ENCODE peak calls at places on chromosomes 16 and 17, in four cellular contexts. One of them, this sample, is unnamed.
A peak's percentile ranks its signal among the peaks of the same experiment; 100 is the strongest.

GRCh38 chr16:2285731-2286191 is 17.8 kb upstream of the RNPS1 start:
- DNase-seq in esophagus squamous epithelium: no peak
- DNase-seq in psoas muscle: no peak
- DNase-seq in GM23338: no peak
- DNase-seq in this sample: no peak

GRCh38 chr16:56101480-56101879 is 89.8 kb upstream of the GNAO1 start:
- DNase-seq in esophagus squamous epithelium: no peak
- DNase-seq in GM23338: no peak
- DNase-seq in psoas muscle: no peak
- DNase-seq in this sample: no peak

GRCh38 chr16:89170346-89171215 is 967 bp upstream of the CDH15 start:
- DNase-seq in psoas muscle: peak; percentile 63
- DNase-seq in GM23338: peak; percentile 91
- DNase-seq in esophagus squamous epithelium: no peak
- DNase-seq in this sample: no peak

GRCh38 chr16:85975421-85976100 is 76.6 kb downstream of the IRF8 start:
- DNase-seq in psoas muscle: no peak
- DNase-seq in esophagus squamous epithelium: no peak
- DNase-seq in GM23338: peak; percentile 11
- DNase-seq in this sample: no peak

GRCh38 chr17:72099919-72100318 is 20.9 kb upstream of the SOX9 start:
- DNase-seq in psoas muscle: no peak
- DNase-seq in GM23338: no peak
- DNase-seq in esophagus squamous epithelium: no peak
- DNase-seq in this sample: no peak

GRCh38 chr16:85234310-85235235 is 122.3 kb upstream of the CIBAR2 start:
- DNase-seq in esophagus squamous epithelium: no peak
- DNase-seq in psoas muscle: peak; percentile 76
- DNase-seq in GM23338: peak; percentile 97
- DNase-seq in this sample: no peak

GRCh38 chr17:80826955-80827645 is 164.5 kb upstream of the CHMP6 start:
- DNase-seq in psoas muscle: peak; percentile 92
- DNase-seq in GM23338: no peak
- DNase-seq in esophagus squamous epithelium: no peak
- DNase-seq in this sample: no peak

GRCh38 chr16:86353185-86353584 is 157.1 kb upstream of the FOXF1 start:
- DNase-seq in psoas muscle: no peak
- DNase-seq in GM23338: no peak
- DNase-seq in esophagus squamous epithelium: no peak
- DNase-seq in this sample: no peak

GRCh38 chr17:75390982-75391381 is 14.5 kb downstream of the GRB2 start:
- DNase-seq in psoas muscle: no peak
- DNase-seq in esophagus squamous epithelium: no peak
- DNase-seq in GM23338: no peak
- DNase-seq in this sample: no peak

GRCh38 chr17:75238684-75239191 is 22.7 kb downstream of the GGA3 start:
- DNase-seq in esophagus squamous epithelium: no peak
- DNase-seq in GM23338: peak; percentile 88
- DNase-seq in psoas muscle: peak; percentile 81
- DNase-seq in this sample: no peak

GRCh38 chr16:70430667-70431536 is 8.0 kb downstream of the ST3GAL2 start:
- DNase-seq in psoas muscle: no peak
- DNase-seq in GM23338: peak; percentile 78
- DNase-seq in esophagus squamous epithelium: no peak
- DNase-seq in this sample: peak; percentile 95

GRCh38 chr17:35479271-35479670 is 30.7 kb upstream of the SLFN13 start:
- DNase-seq in psoas muscle: no peak
- DNase-seq in GM23338: no peak
- DNase-seq in esophagus squamous epithelium: no peak
- DNase-seq in this sample: no peak

GRCh38 chr16:58299757-58300349 is 5.0 kb upstream of the PRSS54 start:
- DNase-seq in esophagus squamous epithelium: no peak
- DNase-seq in psoas muscle: no peak
- DNase-seq in GM23338: peak; percentile 80
- DNase-seq in this sample: no peak

GRCh38 chr16:71895679-71896385 is 501 bp downstream of the IST1 start:
- DNase-seq in GM23338: peak; percentile 50
- DNase-seq in esophagus squamous epithelium: no peak
- DNase-seq in psoas muscle: peak; percentile 69
- DNase-seq in this sample: no peak

GRCh38 chr17:17783825-17784598 is 52.8 kb downstream of the SREBF1 start:
- DNase-seq in esophagus squamous epithelium: no peak
- DNase-seq in GM23338: peak; percentile 76
- DNase-seq in psoas muscle: peak; percentile 72
- DNase-seq in this sample: no peak

GRCh38 chr17:40021471-40021961 is 6.3 kb downstream of the CSF3 start:
- DNase-seq in esophagus squamous epithelium: no peak
- DNase-seq in psoas muscle: peak; percentile 88
- DNase-seq in GM23338: no peak
- DNase-seq in this sample: no peak

GRCh38 chr16:4618645-4619418 is 4.1 kb upstream of the UBALD1 start:
- DNase-seq in psoas muscle: no peak
- DNase-seq in esophagus squamous epithelium: no peak
- DNase-seq in GM23338: no peak
- DNase-seq in this sample: no peak

GRCh38 chr17:67496286-67496685 is 119.2 kb downstream of the PITPNC1 start:
- DNase-seq in psoas muscle: no peak
- DNase-seq in GM23338: no peak
- DNase-seq in esophagus squamous epithelium: no peak
- DNase-seq in this sample: no peak

GRCh38 chr16:67841198-67841815 is 813 bp upstream of the THAP11 start:
- DNase-seq in psoas muscle: no peak
- DNase-seq in esophagus squamous epithelium: no peak
- DNase-seq in GM23338: peak; percentile 42
- DNase-seq in this sample: no peak

GRCh38 chr17:19886116-19886515 is 18.4 kb upstream of the ULK2 start:
- DNase-seq in GM23338: no peak
- DNase-seq in psoas muscle: no peak
- DNase-seq in esophagus squamous epithelium: no peak
- DNase-seq in this sample: no peak

GRCh38 chr17:29394761-29395160 is 4.6 kb downstream of the TAOK1 start:
- DNase-seq in psoas muscle: no peak
- DNase-seq in esophagus squamous epithelium: no peak
- DNase-seq in GM23338: no peak
- DNase-seq in this sample: no peak

GRCh38 chr16:25893332-25893731 is 201.6 kb downstream of the HS3ST4 start:
- DNase-seq in psoas muscle: no peak
- DNase-seq in esophagus squamous epithelium: no peak
- DNase-seq in GM23338: peak; percentile 26
- DNase-seq in this sample: no peak

GRCh38 chr16:22397459-22397858 is 23.0 kb upstream of the CDR2 start:
- DNase-seq in GM23338: no peak
- DNase-seq in esophagus squamous epithelium: no peak
- DNase-seq in psoas muscle: no peak
- DNase-seq in this sample: no peak

GRCh38 chr16:23557779-23558330 is 328 bp downstream of the UBFD1 start:
- DNase-seq in GM23338: peak; percentile 38
- DNase-seq in esophagus squamous epithelium: no peak
- DNase-seq in psoas muscle: no peak
- DNase-seq in this sample: no peak

GRCh38 chr16:89437991-89438390 is 52.4 kb downstream of the ANKRD11 start:
- DNase-seq in esophagus squamous epithelium: no peak
- DNase-seq in psoas muscle: no peak
- DNase-seq in GM23338: no peak
- DNase-seq in this sample: no peak

GRCh38 chr17:5065227-5065744 is 13.0 kb upstream of the ZFP3 start:
- DNase-seq in esophagus squamous epithelium: no peak
- DNase-seq in GM23338: no peak
- DNase-seq in psoas muscle: no peak
- DNase-seq in this sample: no peak

GRCh38 chr17:65042911-65043310 is 13.6 kb downstream of the GNA13 start:
- DNase-seq in GM23338: no peak
- DNase-seq in esophagus squamous epithelium: no peak
- DNase-seq in psoas muscle: no peak
- DNase-seq in this sample: no peak

GRCh38 chr17:27283057-27283456 is 10.9 kb upstream of the WSB1 start:
- DNase-seq in GM23338: no peak
- DNase-seq in esophagus squamous epithelium: no peak
- DNase-seq in psoas muscle: no peak
- DNase-seq in this sample: no peak

GRCh38 chr17:73901661-73902415 is 257.6 kb upstream of the SDK2 start:
- DNase-seq in esophagus squamous epithelium: no peak
- DNase-seq in GM23338: peak; percentile 73
- DNase-seq in psoas muscle: peak; percentile 58
- DNase-seq in this sample: no peak

GRCh38 chr17:17352836-17353624 is 49.9 kb downstream of the NT5M start:
- DNase-seq in psoas muscle: no peak
- DNase-seq in esophagus squamous epithelium: no peak
- DNase-seq in GM23338: no peak
- DNase-seq in this sample: no peak

GRCh38 chr16:67165121-67166034 is 833 bp downstream of the HSF4 start:
- DNase-seq in GM23338: peak; percentile 73
- DNase-seq in psoas muscle: no peak
- DNase-seq in esophagus squamous epithelium: no peak
- DNase-seq in this sample: no peak

GRCh38 chr16:68644715-68645493 is at the start of gene CDH3:
- DNase-seq in esophagus squamous epithelium: no peak
- DNase-seq in GM23338: peak; percentile 95
- DNase-seq in psoas muscle: no peak
- DNase-seq in this sample: no peak

GRCh38 chr16:53089434-53090270 is 34.9 kb downstream of the CHD9 start:
- DNase-seq in esophagus squamous epithelium: no peak
- DNase-seq in GM23338: peak; percentile 59
- DNase-seq in psoas muscle: no peak
- DNase-seq in this sample: no peak

DNA sequence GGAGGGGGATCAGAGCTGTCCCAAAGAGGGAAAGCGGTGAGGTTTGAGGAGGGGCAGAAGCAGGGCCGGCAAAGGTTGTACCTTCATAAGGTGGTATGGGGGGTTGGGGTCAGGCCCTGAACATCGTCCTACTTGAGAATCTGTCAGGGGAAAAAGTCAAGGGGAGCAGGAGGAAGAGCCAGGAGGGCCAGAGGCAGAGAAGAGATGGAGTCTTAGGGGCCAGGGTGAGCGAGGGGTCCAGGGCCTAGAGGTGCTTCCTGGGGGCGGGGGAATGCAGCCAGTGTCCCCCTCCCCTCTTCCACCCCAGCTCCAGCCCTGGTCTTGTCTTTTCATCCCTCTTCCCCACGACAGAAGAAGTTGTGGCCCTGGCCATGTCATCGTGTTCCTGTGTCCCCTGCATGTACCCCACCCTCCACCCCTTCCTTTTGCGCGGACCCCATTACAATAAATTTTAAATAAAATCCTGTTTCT is 1.3 kb upstream of the PRRT2 start:
- DNase-seq in esophagus squamous epithelium: no peak
- DNase-seq in psoas muscle: peak; percentile 54
- DNase-seq in GM23338: peak; percentile 47
- DNase-seq in this sample: no peak
- H3K4me3 ChIP-seq in esophagus squamous epithelium: peak overlapping the region; percentile 77
- H3K4me3 ChIP-seq in psoas muscle: peak overlapping the region; percentile 74
- H3K4me3 ChIP-seq in GM23338: peak overlapping the region; percentile 100
- H3K4me3 ChIP-seq in this sample: peak overlapping the region; percentile 54

GRCh38 chr16:15888072-15888976 is at the start of gene CEP20:
- DNase-seq in psoas muscle: peak; percentile 100
- DNase-seq in esophagus squamous epithelium: peak; percentile 98
- DNase-seq in GM23338: peak; percentile 100
- DNase-seq in this sample: peak; percentile 98
- TF ChIP-seq CTCF in psoas muscle: no peak
- TF ChIP-seq CTCF in esophagus squamous epithelium: no peak
- TF ChIP-seq CTCF in GM23338: no peak
- TF ChIP-seq CTCF in this sample: no peak

GRCh38 chr17:45130640-45131293 is 1.5 kb downstream of the PLCD3 start:
- DNase-seq in psoas muscle: no peak
- DNase-seq in GM23338: no peak
- DNase-seq in esophagus squamous epithelium: no peak
- DNase-seq in this sample: no peak
- H3K4me3 ChIP-seq in psoas muscle: peak overlapping the region; percentile 88
- H3K4me3 ChIP-seq in GM23338: no peak overlapping the region
- H3K4me3 ChIP-seq in esophagus squamous epithelium: peak overlapping the region; percentile 95
- H3K4me3 ChIP-seq in this sample: no peak overlapping the region

DNA sequence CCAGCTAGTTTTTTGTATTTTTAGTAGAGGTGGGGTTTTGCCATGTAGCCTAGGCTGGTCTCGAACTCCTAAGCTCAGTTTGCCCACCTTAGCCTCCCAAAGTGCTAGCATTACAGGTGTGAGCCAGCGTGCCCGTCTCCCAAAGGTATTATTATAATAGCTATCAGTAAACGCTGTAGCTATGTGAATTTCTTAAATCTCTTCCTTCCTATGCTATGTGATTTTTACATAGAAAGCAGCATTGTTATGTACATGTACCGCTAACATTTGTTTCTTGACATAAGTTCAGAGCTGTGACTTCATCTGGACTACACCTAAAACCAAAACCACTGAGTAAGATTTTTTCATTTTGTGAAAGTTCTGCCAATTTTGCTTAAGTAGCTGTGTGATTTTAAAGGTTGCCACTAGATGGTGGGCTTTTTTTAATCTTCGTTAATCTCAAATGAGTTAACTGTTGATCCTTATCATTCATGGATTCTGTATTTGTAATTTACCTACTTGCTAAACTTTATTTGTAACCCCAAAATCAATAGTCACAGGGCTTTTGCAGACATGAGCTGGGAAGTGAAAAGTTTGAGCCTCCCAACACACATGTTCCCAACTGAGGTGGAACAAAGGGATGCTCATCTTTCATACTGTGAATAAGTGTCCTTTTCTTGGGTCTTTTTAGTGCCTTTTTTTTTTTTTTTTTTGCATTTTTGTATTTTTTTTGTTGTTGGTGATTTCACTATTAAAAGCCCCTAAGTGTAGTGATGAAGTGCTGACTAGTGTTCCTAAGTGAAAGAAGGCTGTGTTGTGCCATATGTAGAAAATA is 21.9 kb downstream of the PRKAR1A start:
- DNase-seq in esophagus squamous epithelium: no peak
- DNase-seq in psoas muscle: no peak
- DNase-seq in GM23338: peak; percentile 52
- DNase-seq in this sample: no peak
- TF ChIP-seq CTCF in esophagus squamous epithelium: peak; percentile 42
- TF ChIP-seq CTCF in psoas muscle: peak; percentile 34
- TF ChIP-seq CTCF in GM23338: no peak
- TF ChIP-seq CTCF in this sample: peak; percentile 26

GRCh38 chr16:78750611-78751010 is 651.2 kb downstream of the WWOX start:
- DNase-seq in esophagus squamous epithelium: no peak
- DNase-seq in psoas muscle: no peak
- DNase-seq in GM23338: no peak
- DNase-seq in this sample: no peak

GRCh38 chr16:78756189-78756661 is 656.8 kb downstream of the WWOX start:
- DNase-seq in GM23338: no peak
- DNase-seq in psoas muscle: no peak
- DNase-seq in esophagus squamous epithelium: no peak
- DNase-seq in this sample: no peak

GRCh38 chr16:78749745-78750268 is 650.4 kb downstream of the WWOX start:
- DNase-seq in psoas muscle: no peak
- DNase-seq in esophagus squamous epithelium: no peak
- DNase-seq in GM23338: no peak
- DNase-seq in this sample: peak; percentile 27

GRCh38 chr16:78748471-78748929 is 649.0 kb downstream of the WWOX start:
- DNase-seq in psoas muscle: no peak
- DNase-seq in esophagus squamous epithelium: no peak
- DNase-seq in GM23338: no peak
- DNase-seq in this sample: no peak

GRCh38 chr16:78751601-78752000 is 652.1 kb downstream of the WWOX start:
- DNase-seq in esophagus squamous epithelium: no peak
- DNase-seq in psoas muscle: no peak
- DNase-seq in GM23338: no peak
- DNase-seq in this sample: no peak
- H3K4me3 ChIP-seq in esophagus squamous epithelium: no peak overlapping the region
- H3K4me3 ChIP-seq in psoas muscle: no peak overlapping the region
- H3K4me3 ChIP-seq in GM23338: no peak overlapping the region
- H3K4me3 ChIP-seq in this sample: no peak overlapping the region